ENCODE peak calls at places on chromosomes 2 and 18, in eight cellular contexts. One of them, this sample, is unnamed.
A peak's percentile ranks its signal among the peaks of the same experiment; 100 is the strongest.

GRCh38 chr18:58400337-58400885 is 228.5 kb downstream of the ALPK2 start:
- ATAC-seq in K562: no peak
- ATAC-seq in heart left ventricle: no peak
- ATAC-seq in right lobe of liver: peak; percentile 18
- ATAC-seq in body of pancreas: no peak
- ATAC-seq in HCT116: no peak
- ATAC-seq in upper lobe of left lung: no peak
- ATAC-seq in IMR-90: no peak
- ATAC-seq in this sample: no peak

GRCh38 chr2:203453858-203454451 is 81.1 kb downstream of the RAPH1 start:
- ATAC-seq in IMR-90: peak; percentile 78
- ATAC-seq in upper lobe of left lung: peak; percentile 65
- ATAC-seq in body of pancreas: peak; percentile 67
- ATAC-seq in K562: peak; percentile 79
- ATAC-seq in HCT116: peak; percentile 77
- ATAC-seq in right lobe of liver: peak; percentile 84
- ATAC-seq in heart left ventricle: peak; percentile 57
- ATAC-seq in this sample: peak; percentile 65

GRCh38 chr2:162123806-162124758 is 28.0 kb downstream of the GCG start:
- ATAC-seq in body of pancreas: peak; percentile 68
- ATAC-seq in heart left ventricle: no peak
- ATAC-seq in HCT116: peak; percentile 70
- ATAC-seq in upper lobe of left lung: no peak
- ATAC-seq in K562: peak; percentile 83
- ATAC-seq in right lobe of liver: peak; percentile 85
- ATAC-seq in IMR-90: peak; percentile 63
- ATAC-seq in this sample: peak; percentile 42

GRCh38 chr2:54687595-54688152 is 35.8 kb upstream of the EML6 start:
- ATAC-seq in upper lobe of left lung: no peak
- ATAC-seq in right lobe of liver: no peak
- ATAC-seq in IMR-90: no peak
- ATAC-seq in heart left ventricle: no peak
- ATAC-seq in HCT116: no peak
- ATAC-seq in body of pancreas: no peak
- ATAC-seq in K562: no peak
- ATAC-seq in this sample: no peak

GRCh38 chr18:36321636-36322407 is 24.3 kb downstream of the FHOD3 start:
- ATAC-seq in upper lobe of left lung: no peak
- ATAC-seq in HCT116: peak; percentile 69
- ATAC-seq in IMR-90: peak; percentile 37
- ATAC-seq in right lobe of liver: no peak
- ATAC-seq in K562: no peak
- ATAC-seq in heart left ventricle: peak; percentile 54
- ATAC-seq in body of pancreas: no peak
- ATAC-seq in this sample: no peak

GRCh38 chr2:143030127-143030526 is 99.1 kb upstream of the ARHGAP15 start:
- ATAC-seq in K562: no peak
- ATAC-seq in heart left ventricle: no peak
- ATAC-seq in right lobe of liver: peak; percentile 48
- ATAC-seq in HCT116: no peak
- ATAC-seq in upper lobe of left lung: no peak
- ATAC-seq in body of pancreas: no peak
- ATAC-seq in IMR-90: no peak
- ATAC-seq in this sample: no peak

GRCh38 chr2:13193900-13194299 is 477.2 kb downstream of the TRIB2 start:
- ATAC-seq in body of pancreas: no peak
- ATAC-seq in K562: no peak
- ATAC-seq in upper lobe of left lung: no peak
- ATAC-seq in right lobe of liver: peak; percentile 39
- ATAC-seq in HCT116: no peak
- ATAC-seq in IMR-90: no peak
- ATAC-seq in heart left ventricle: no peak
- ATAC-seq in this sample: no peak

GRCh38 chr2:69600425-69600824 is 43.1 kb downstream of the AAK1 start:
- ATAC-seq in IMR-90: no peak
- ATAC-seq in HCT116: no peak
- ATAC-seq in K562: no peak
- ATAC-seq in body of pancreas: no peak
- ATAC-seq in heart left ventricle: no peak
- ATAC-seq in right lobe of liver: no peak
- ATAC-seq in upper lobe of left lung: no peak
- ATAC-seq in this sample: no peak

GRCh38 chr2:98313512-98314250 is 32.6 kb upstream of the CNGA3 start:
- ATAC-seq in heart left ventricle: no peak
- ATAC-seq in K562: no peak
- ATAC-seq in body of pancreas: no peak
- ATAC-seq in upper lobe of left lung: no peak
- ATAC-seq in IMR-90: no peak
- ATAC-seq in HCT116: no peak
- ATAC-seq in right lobe of liver: no peak
- ATAC-seq in this sample: no peak

GRCh38 chr2:11566383-11566782 is 32.5 kb downstream of the GREB1 start:
- ATAC-seq in right lobe of liver: no peak
- ATAC-seq in heart left ventricle: no peak
- ATAC-seq in HCT116: no peak
- ATAC-seq in K562: no peak
- ATAC-seq in IMR-90: no peak
- ATAC-seq in body of pancreas: no peak
- ATAC-seq in upper lobe of left lung: no peak
- ATAC-seq in this sample: no peak

GRCh38 chr18:22494771-22495170 is 77.1 kb upstream of the CTAGE1 start:
- ATAC-seq in right lobe of liver: no peak
- ATAC-seq in IMR-90: peak; percentile 39
- ATAC-seq in heart left ventricle: peak; percentile 88
- ATAC-seq in upper lobe of left lung: no peak
- ATAC-seq in body of pancreas: no peak
- ATAC-seq in HCT116: no peak
- ATAC-seq in K562: no peak
- ATAC-seq in this sample: peak; percentile 66

GRCh38 chr2:69316550-69316949 is 70.5 kb downstream of the GFPT1 start:
- ATAC-seq in K562: no peak
- ATAC-seq in heart left ventricle: no peak
- ATAC-seq in right lobe of liver: no peak
- ATAC-seq in body of pancreas: no peak
- ATAC-seq in IMR-90: no peak
- ATAC-seq in upper lobe of left lung: no peak
- ATAC-seq in HCT116: no peak
- ATAC-seq in this sample: no peak

GRCh38 chr2:71474116-71474743 is 20.9 kb downstream of the DYSF start:
- ATAC-seq in right lobe of liver: peak; percentile 32
- ATAC-seq in K562: no peak
- ATAC-seq in HCT116: no peak
- ATAC-seq in IMR-90: no peak
- ATAC-seq in heart left ventricle: peak; percentile 7
- ATAC-seq in upper lobe of left lung: peak; percentile 38
- ATAC-seq in body of pancreas: no peak
- ATAC-seq in this sample: peak; percentile 22

GRCh38 chr2:38533180-38533579 is 69.5 kb downstream of the HNRNPLL start:
- ATAC-seq in HCT116: no peak
- ATAC-seq in IMR-90: no peak
- ATAC-seq in upper lobe of left lung: peak; percentile 49
- ATAC-seq in right lobe of liver: peak; percentile 20
- ATAC-seq in heart left ventricle: peak; percentile 29
- ATAC-seq in K562: no peak
- ATAC-seq in body of pancreas: no peak
- ATAC-seq in this sample: peak; percentile 23

DNA sequence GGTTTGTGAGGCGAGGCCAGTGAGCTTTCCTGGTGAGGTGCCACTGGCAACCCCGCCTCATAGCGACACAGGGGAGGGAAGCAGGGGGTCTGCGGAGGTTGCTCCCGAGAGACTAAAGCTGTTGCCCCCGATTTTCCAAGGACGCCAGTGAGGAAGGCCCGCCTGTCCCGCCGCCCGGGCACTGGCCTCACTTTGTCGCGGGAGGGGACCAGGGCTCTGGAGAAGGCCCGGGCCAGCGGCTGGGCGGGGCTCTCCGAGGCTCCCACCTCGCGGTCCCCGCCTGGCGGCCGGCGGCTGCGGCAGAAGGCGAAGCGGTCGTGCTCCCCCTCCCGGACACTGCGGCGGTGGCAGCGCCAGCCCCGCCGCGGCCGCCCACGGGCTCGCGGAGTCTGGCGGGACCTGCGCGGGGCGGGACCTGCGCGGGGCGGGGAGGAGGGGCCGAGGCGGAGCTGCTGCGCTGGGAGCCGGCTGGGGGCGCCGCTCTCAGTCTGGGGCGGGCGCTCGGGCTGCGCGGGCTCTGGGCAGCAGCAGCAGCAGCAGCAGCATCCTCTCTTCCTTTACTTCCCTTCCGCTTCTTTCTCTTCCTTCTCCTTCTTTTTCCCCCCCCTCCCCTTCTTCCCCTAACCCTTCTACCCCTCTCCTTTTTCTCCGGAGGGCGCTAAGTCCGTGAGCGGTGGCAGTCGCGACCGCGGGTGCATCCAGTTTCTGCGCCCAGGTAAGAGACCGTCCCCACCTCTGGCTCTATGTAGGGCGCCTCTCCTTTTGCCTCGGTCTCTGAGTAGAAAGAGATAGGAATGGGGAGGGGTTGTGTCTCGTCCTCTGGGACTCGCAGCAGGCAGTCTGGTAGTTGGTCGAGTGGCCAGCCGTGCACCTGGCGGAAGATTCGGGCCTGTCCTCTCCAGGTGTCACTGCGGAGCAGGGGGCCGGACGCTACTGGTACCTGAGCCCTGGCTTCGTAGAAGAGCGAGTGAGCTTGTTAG is at the start of gene MAP2:
- ATAC-seq in IMR-90: peak; percentile 99
- ATAC-seq in heart left ventricle: peak; percentile 99
- ATAC-seq in HCT116: peak; percentile 95
- ATAC-seq in body of pancreas: peak; percentile 97
- ATAC-seq in right lobe of liver: peak; percentile 99
- ATAC-seq in upper lobe of left lung: peak; percentile 94
- ATAC-seq in K562: peak; percentile 100
- ATAC-seq in this sample: peak; percentile 98
- TF ChIP-seq POLR2A in IMR-90: no peak
- TF ChIP-seq POLR2A in heart left ventricle: no peak
- TF ChIP-seq POLR2A in HCT116: peak; percentile 32
- TF ChIP-seq POLR2A in body of pancreas: peak; percentile 91
- TF ChIP-seq POLR2A in right lobe of liver: peak; percentile 57
- TF ChIP-seq POLR2A in upper lobe of left lung: peak; percentile 60
- TF ChIP-seq POLR2A in K562: no peak
- TF ChIP-seq POLR2A in this sample: no peak

GRCh38 chr2:27683390-27684071 is 19.8 kb downstream of the SLC4A1AP start:
- ATAC-seq in K562: peak; percentile 95
- ATAC-seq in heart left ventricle: peak; percentile 81
- ATAC-seq in IMR-90: peak; percentile 69
- ATAC-seq in body of pancreas: peak; percentile 80
- ATAC-seq in right lobe of liver: peak; percentile 99
- ATAC-seq in upper lobe of left lung: peak; percentile 93
- ATAC-seq in HCT116: peak; percentile 86
- ATAC-seq in this sample: peak; percentile 71

GRCh38 chr2:27681844-27682243 is 18.2 kb downstream of the SLC4A1AP start:
- ATAC-seq in upper lobe of left lung: no peak
- ATAC-seq in right lobe of liver: peak; percentile 20
- ATAC-seq in IMR-90: peak; percentile 38
- ATAC-seq in HCT116: peak; percentile 33
- ATAC-seq in K562: no peak
- ATAC-seq in body of pancreas: peak; percentile 66
- ATAC-seq in heart left ventricle: no peak
- ATAC-seq in this sample: no peak

GRCh38 chr2:27685577-27685976 is 21.9 kb downstream of the SLC4A1AP start:
- ATAC-seq in right lobe of liver: no peak
- ATAC-seq in heart left ventricle: no peak
- ATAC-seq in K562: no peak
- ATAC-seq in HCT116: no peak
- ATAC-seq in upper lobe of left lung: no peak
- ATAC-seq in body of pancreas: no peak
- ATAC-seq in IMR-90: no peak
- ATAC-seq in this sample: no peak

DNA sequence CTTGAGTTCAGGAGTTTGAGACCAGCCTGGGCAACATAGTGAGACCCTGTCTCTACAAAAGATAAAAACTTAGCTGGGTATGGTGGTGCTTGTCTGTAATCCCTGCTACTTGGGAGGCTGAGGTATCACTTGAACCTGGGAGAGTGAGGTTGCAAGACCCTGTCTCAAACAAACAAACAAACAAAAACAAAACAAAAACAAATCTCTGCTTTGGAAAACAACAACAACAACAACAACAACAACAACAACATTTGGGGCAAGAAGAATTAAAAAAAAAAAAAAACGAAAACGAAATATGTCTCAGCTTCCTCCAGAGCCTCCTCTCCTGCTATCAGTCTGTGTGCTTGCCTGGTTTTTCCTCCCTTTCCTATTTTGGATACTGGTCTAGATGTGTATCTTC is 16.9 kb downstream of the SLC4A1AP start:
- ATAC-seq in HCT116: no peak
- ATAC-seq in right lobe of liver: no peak
- ATAC-seq in IMR-90: no peak
- ATAC-seq in upper lobe of left lung: no peak
- ATAC-seq in body of pancreas: no peak
- ATAC-seq in K562: no peak
- ATAC-seq in heart left ventricle: no peak
- ATAC-seq in this sample: no peak
- H3K36me3 ChIP-seq in HCT116: peaks cover 14% of the 10 kb centered on the region
- H3K36me3 ChIP-seq in right lobe of liver: no peaks in the 10 kb centered on the region
- H3K36me3 ChIP-seq in IMR-90: peaks cover 26% of the 10 kb centered on the region
- H3K36me3 ChIP-seq in upper lobe of left lung: peaks cover 41% of the 10 kb centered on the region
- H3K36me3 ChIP-seq in body of pancreas: no peaks in the 10 kb centered on the region
- H3K36me3 ChIP-seq in K562: peaks cover 65% of the 10 kb centered on the region
- H3K36me3 ChIP-seq in heart left ventricle: peaks cover 78% of the 10 kb centered on the region
- H3K36me3 ChIP-seq in this sample: peaks cover 90% of the 10 kb centered on the region

DNA sequence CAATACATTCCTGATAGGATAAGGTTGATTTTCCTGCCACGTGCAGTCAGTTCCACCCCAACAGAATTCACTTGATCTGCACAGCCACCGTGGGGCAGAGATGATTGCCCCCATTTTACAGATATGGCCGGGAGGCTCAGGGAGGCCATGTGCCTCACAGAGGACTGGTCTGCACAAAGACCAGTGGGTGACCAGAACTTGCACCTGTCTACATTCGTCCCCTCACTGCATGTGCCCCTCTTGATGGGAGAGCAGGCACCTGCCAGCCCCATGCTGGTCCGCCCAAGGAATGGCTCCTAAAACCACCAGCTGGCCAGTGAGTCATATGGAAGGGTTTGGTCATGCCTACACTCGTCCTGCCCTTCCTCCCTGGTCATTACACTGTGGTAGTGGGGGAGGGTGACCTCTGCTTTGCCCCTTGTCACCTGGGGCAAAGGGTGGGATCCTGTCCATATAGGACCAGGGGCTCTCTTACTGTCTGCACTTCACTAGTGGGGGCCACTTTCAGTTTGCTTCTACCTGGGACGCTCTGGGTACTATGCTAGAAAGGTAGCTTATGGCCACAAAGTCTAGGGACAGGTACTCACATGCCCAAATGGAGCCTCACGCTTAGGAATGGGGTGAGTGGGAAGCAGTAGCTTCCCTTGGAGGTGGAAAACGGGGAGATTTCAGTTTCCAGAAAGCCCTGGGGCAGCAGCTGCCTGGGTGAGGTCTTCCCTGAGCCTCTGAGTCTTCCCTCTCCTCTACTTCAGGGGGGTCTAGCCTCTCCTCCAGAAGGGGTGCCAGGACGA is 14.7 kb downstream of the RRM2 start:
- ATAC-seq in K562: no peak
- ATAC-seq in right lobe of liver: no peak
- ATAC-seq in body of pancreas: no peak
- ATAC-seq in IMR-90: peak; percentile 30
- ATAC-seq in upper lobe of left lung: no peak
- ATAC-seq in HCT116: peak; percentile 28
- ATAC-seq in heart left ventricle: no peak
- ATAC-seq in this sample: no peak
- TF ChIP-seq POLR2A in K562: peak; percentile 48
- TF ChIP-seq POLR2A in right lobe of liver: no peak
- TF ChIP-seq POLR2A in body of pancreas: no peak
- TF ChIP-seq POLR2A in IMR-90: no peak
- TF ChIP-seq POLR2A in upper lobe of left lung: no peak
- TF ChIP-seq POLR2A in HCT116: no peak
- TF ChIP-seq POLR2A in heart left ventricle: no peak
- TF ChIP-seq POLR2A in this sample: no peak

GRCh38 chr18:77023115-77023782 is 109.3 kb downstream of the MBP start:
- ATAC-seq in body of pancreas: no peak
- ATAC-seq in K562: no peak
- ATAC-seq in upper lobe of left lung: no peak
- ATAC-seq in HCT116: no peak
- ATAC-seq in right lobe of liver: no peak
- ATAC-seq in heart left ventricle: peak; percentile 22
- ATAC-seq in IMR-90: peak; percentile 14
- ATAC-seq in this sample: no peak
- H3K36me3 ChIP-seq in body of pancreas: no peaks in the 10 kb centered on the region
- H3K36me3 ChIP-seq in K562: no peaks in the 10 kb centered on the region
- H3K36me3 ChIP-seq in upper lobe of left lung: peaks cover 10% of the 10 kb centered on the region
- H3K36me3 ChIP-seq in HCT116: no peaks in the 10 kb centered on the region
- H3K36me3 ChIP-seq in right lobe of liver: no peaks in the 10 kb centered on the region
- H3K36me3 ChIP-seq in heart left ventricle: no peaks in the 10 kb centered on the region
- H3K36me3 ChIP-seq in IMR-90: no peaks in the 10 kb centered on the region
- H3K36me3 ChIP-seq in this sample: peaks cover 18% of the 10 kb centered on the region